ENCODE peak calls at places on chromosomes 11 and 22, in seven cellular contexts. One of them, this sample, is unnamed.

GRCh38 chr22:44496305-44496704 is 1.7 kb downstream of the RTL6 start:
- DNase-seq in left ventricle myocardium superior: no peak
- DNase-seq in DMS79 treated with DMSO at 0.1 percent for 48 hours: no peak
- DNase-seq in GM12865: no peak
- DNase-seq in left cardiac atrium: no peak
- DNase-seq in effector memory CD4-positive, alpha-beta T cell: no peak
- DNase-seq in testis: no peak
- DNase-seq in this sample: no peak

GRCh38 chr22:37060801-37061610 is 9.5 kb downstream of the KCTD17 start:
- DNase-seq in left ventricle myocardium superior: no peak
- DNase-seq in DMS79 treated with DMSO at 0.1 percent for 48 hours: peak
- DNase-seq in GM12865: peak
- DNase-seq in left cardiac atrium: no peak
- DNase-seq in effector memory CD4-positive, alpha-beta T cell: no peak
- DNase-seq in testis: no peak
- DNase-seq in this sample: no peak

GRCh38 chr11:62054081-62054480 is 69.7 kb upstream of the INCENP start:
- DNase-seq in left ventricle myocardium superior: no peak
- DNase-seq in DMS79 treated with DMSO at 0.1 percent for 48 hours: no peak
- DNase-seq in GM12865: no peak
- DNase-seq in left cardiac atrium: no peak
- DNase-seq in effector memory CD4-positive, alpha-beta T cell: no peak
- DNase-seq in testis: no peak
- DNase-seq in this sample: no peak

GRCh38 chr22:21818487-21819182 is 48.8 kb downstream of the MAPK1 start:
- DNase-seq in left ventricle myocardium superior: no peak
- DNase-seq in DMS79 treated with DMSO at 0.1 percent for 48 hours: no peak
- DNase-seq in GM12865: no peak
- DNase-seq in left cardiac atrium: no peak
- DNase-seq in effector memory CD4-positive, alpha-beta T cell: no peak
- DNase-seq in testis: no peak
- DNase-seq in this sample: no peak

GRCh38 chr11:101862410-101863233 is 52.2 kb upstream of the CEP126 start:
- DNase-seq in left ventricle myocardium superior: no peak
- DNase-seq in DMS79 treated with DMSO at 0.1 percent for 48 hours: no peak
- DNase-seq in GM12865: no peak
- DNase-seq in left cardiac atrium: no peak
- DNase-seq in effector memory CD4-positive, alpha-beta T cell: no peak
- DNase-seq in testis: peak
- DNase-seq in this sample: no peak

GRCh38 chr11:88300888-88301477 is 36.6 kb downstream of the CTSC start:
- DNase-seq in left ventricle myocardium superior: no peak
- DNase-seq in DMS79 treated with DMSO at 0.1 percent for 48 hours: no peak
- DNase-seq in GM12865: peak
- DNase-seq in left cardiac atrium: no peak
- DNase-seq in effector memory CD4-positive, alpha-beta T cell: no peak
- DNase-seq in testis: no peak
- DNase-seq in this sample: no peak

GRCh38 chr11:117923275-117923674 is 5.9 kb downstream of the TMPRSS13 start:
- DNase-seq in left ventricle myocardium superior: no peak
- DNase-seq in DMS79 treated with DMSO at 0.1 percent for 48 hours: no peak
- DNase-seq in GM12865: no peak
- DNase-seq in left cardiac atrium: no peak
- DNase-seq in effector memory CD4-positive, alpha-beta T cell: no peak
- DNase-seq in testis: no peak
- DNase-seq in this sample: no peak

GRCh38 chr11:108788565-108789199 is 123.8 kb downstream of the DDX10 start:
- DNase-seq in left ventricle myocardium superior: no peak
- DNase-seq in DMS79 treated with DMSO at 0.1 percent for 48 hours: no peak
- DNase-seq in GM12865: peak
- DNase-seq in left cardiac atrium: no peak
- DNase-seq in effector memory CD4-positive, alpha-beta T cell: no peak
- DNase-seq in testis: peak
- DNase-seq in this sample: no peak

GRCh38 chr11:119149371-119150275 is 771 bp downstream of the ABCG4 start:
- DNase-seq in left ventricle myocardium superior: no peak
- DNase-seq in DMS79 treated with DMSO at 0.1 percent for 48 hours: peak
- DNase-seq in GM12865: no peak
- DNase-seq in left cardiac atrium: no peak
- DNase-seq in effector memory CD4-positive, alpha-beta T cell: no peak
- DNase-seq in testis: no peak
- DNase-seq in this sample: no peak

GRCh38 chr11:11531127-11531526 is 90.7 kb downstream of the GALNT18 start:
- DNase-seq in left ventricle myocardium superior: no peak
- DNase-seq in DMS79 treated with DMSO at 0.1 percent for 48 hours: peak
- DNase-seq in GM12865: no peak
- DNase-seq in left cardiac atrium: no peak
- DNase-seq in effector memory CD4-positive, alpha-beta T cell: no peak
- DNase-seq in testis: no peak
- DNase-seq in this sample: no peak

GRCh38 chr22:17384612-17385345 is 15.5 kb downstream of the CECR2 start:
- DNase-seq in left ventricle myocardium superior: no peak
- DNase-seq in DMS79 treated with DMSO at 0.1 percent for 48 hours: no peak
- DNase-seq in GM12865: no peak
- DNase-seq in left cardiac atrium: no peak
- DNase-seq in effector memory CD4-positive, alpha-beta T cell: no peak
- DNase-seq in testis: no peak
- DNase-seq in this sample: no peak

GRCh38 chr11:125166347-125166841 is 1.8 kb downstream of the PKNOX2 start:
- DNase-seq in left ventricle myocardium superior: peak
- DNase-seq in DMS79 treated with DMSO at 0.1 percent for 48 hours: no peak
- DNase-seq in GM12865: no peak
- DNase-seq in left cardiac atrium: peak
- DNase-seq in effector memory CD4-positive, alpha-beta T cell: no peak
- DNase-seq in testis: no peak
- DNase-seq in this sample: no peak

GRCh38 chr11:120123946-120124345 is 14.0 kb downstream of the TRIM29 start:
- DNase-seq in left ventricle myocardium superior: no peak
- DNase-seq in DMS79 treated with DMSO at 0.1 percent for 48 hours: no peak
- DNase-seq in GM12865: no peak
- DNase-seq in left cardiac atrium: no peak
- DNase-seq in effector memory CD4-positive, alpha-beta T cell: no peak
- DNase-seq in testis: no peak
- DNase-seq in this sample: no peak

GRCh38 chr11:94803491-94803890 is 35.3 kb downstream of the AMOTL1 start:
- DNase-seq in left ventricle myocardium superior: no peak
- DNase-seq in DMS79 treated with DMSO at 0.1 percent for 48 hours: no peak
- DNase-seq in GM12865: no peak
- DNase-seq in left cardiac atrium: no peak
- DNase-seq in effector memory CD4-positive, alpha-beta T cell: no peak
- DNase-seq in testis: no peak
- DNase-seq in this sample: no peak

GRCh38 chr22:29030016-29030617 is 31.5 kb downstream of the C22orf31 start:
- DNase-seq in left ventricle myocardium superior: no peak
- DNase-seq in DMS79 treated with DMSO at 0.1 percent for 48 hours: no peak
- DNase-seq in GM12865: no peak
- DNase-seq in left cardiac atrium: no peak
- DNase-seq in effector memory CD4-positive, alpha-beta T cell: no peak
- DNase-seq in testis: no peak
- DNase-seq in this sample: no peak

GRCh38 chr22:38766076-38766777 is 10.4 kb upstream of the SUN2 start:
- DNase-seq in left ventricle myocardium superior: peak
- DNase-seq in DMS79 treated with DMSO at 0.1 percent for 48 hours: no peak
- DNase-seq in GM12865: peak
- DNase-seq in left cardiac atrium: peak
- DNase-seq in effector memory CD4-positive, alpha-beta T cell: peak
- DNase-seq in testis: peak
- DNase-seq in this sample: peak

GRCh38 chr22:19891350-19892248 is 36.9 kb upstream of the GNB1L start:
- DNase-seq in left ventricle myocardium superior: peak
- DNase-seq in DMS79 treated with DMSO at 0.1 percent for 48 hours: peak
- DNase-seq in GM12865: peak
- DNase-seq in left cardiac atrium: no peak
- DNase-seq in effector memory CD4-positive, alpha-beta T cell: peak
- DNase-seq in testis: no peak
- DNase-seq in this sample: no peak

GRCh38 chr11:57729479-57729878 is 11.8 kb upstream of the SELENOH start:
- DNase-seq in left ventricle myocardium superior: no peak
- DNase-seq in DMS79 treated with DMSO at 0.1 percent for 48 hours: no peak
- DNase-seq in GM12865: no peak
- DNase-seq in left cardiac atrium: no peak
- DNase-seq in effector memory CD4-positive, alpha-beta T cell: no peak
- DNase-seq in testis: no peak
- DNase-seq in this sample: no peak

GRCh38 chr22:36853407-36854099 is 7.3 kb upstream of the NCF4 start:
- DNase-seq in left ventricle myocardium superior: peak
- DNase-seq in DMS79 treated with DMSO at 0.1 percent for 48 hours: no peak
- DNase-seq in GM12865: peak
- DNase-seq in left cardiac atrium: peak
- DNase-seq in effector memory CD4-positive, alpha-beta T cell: peak
- DNase-seq in testis: peak
- DNase-seq in this sample: peak

GRCh38 chr11:12800032-12800671 is 125.9 kb downstream of the TEAD1 start:
- DNase-seq in left ventricle myocardium superior: no peak
- DNase-seq in DMS79 treated with DMSO at 0.1 percent for 48 hours: peak
- DNase-seq in GM12865: no peak
- DNase-seq in left cardiac atrium: no peak
- DNase-seq in effector memory CD4-positive, alpha-beta T cell: no peak
- DNase-seq in testis: no peak
- DNase-seq in this sample: peak

GRCh38 chr22:46149493-46149997 is 781 bp upstream of the PPARA start:
- DNase-seq in left ventricle myocardium superior: peak
- DNase-seq in DMS79 treated with DMSO at 0.1 percent for 48 hours: no peak
- DNase-seq in GM12865: peak
- DNase-seq in left cardiac atrium: peak
- DNase-seq in effector memory CD4-positive, alpha-beta T cell: peak
- DNase-seq in testis: peak
- DNase-seq in this sample: no peak

GRCh38 chr22:27810566-27810965 is 9.0 kb upstream of the MN1 start:
- DNase-seq in left ventricle myocardium superior: peak
- DNase-seq in DMS79 treated with DMSO at 0.1 percent for 48 hours: no peak
- DNase-seq in GM12865: no peak
- DNase-seq in left cardiac atrium: peak
- DNase-seq in effector memory CD4-positive, alpha-beta T cell: no peak
- DNase-seq in testis: peak
- DNase-seq in this sample: no peak

GRCh38 chr11:81030186-81030585 is 1589.4 kb upstream of the TENM4 start:
- DNase-seq in left ventricle myocardium superior: no peak
- DNase-seq in DMS79 treated with DMSO at 0.1 percent for 48 hours: no peak
- DNase-seq in GM12865: no peak
- DNase-seq in left cardiac atrium: no peak
- DNase-seq in effector memory CD4-positive, alpha-beta T cell: no peak
- DNase-seq in testis: no peak
- DNase-seq in this sample: no peak

GRCh38 chr11:86673055-86673843 is 833 bp upstream of the ME3 start:
- DNase-seq in left ventricle myocardium superior: no peak
- DNase-seq in DMS79 treated with DMSO at 0.1 percent for 48 hours: no peak
- DNase-seq in GM12865: no peak
- DNase-seq in left cardiac atrium: no peak
- DNase-seq in effector memory CD4-positive, alpha-beta T cell: no peak
- DNase-seq in testis: no peak
- DNase-seq in this sample: no peak

GRCh38 chr11:120184371-120184945 is 26.4 kb upstream of the OAF start:
- DNase-seq in left ventricle myocardium superior: peak
- DNase-seq in DMS79 treated with DMSO at 0.1 percent for 48 hours: no peak
- DNase-seq in GM12865: no peak
- DNase-seq in left cardiac atrium: no peak
- DNase-seq in effector memory CD4-positive, alpha-beta T cell: no peak
- DNase-seq in testis: peak
- DNase-seq in this sample: no peak

GRCh38 chr22:25942989-25943411 is 201.0 kb downstream of the MYO18B start:
- DNase-seq in left ventricle myocardium superior: peak
- DNase-seq in DMS79 treated with DMSO at 0.1 percent for 48 hours: peak
- DNase-seq in GM12865: no peak
- DNase-seq in left cardiac atrium: peak
- DNase-seq in effector memory CD4-positive, alpha-beta T cell: no peak
- DNase-seq in testis: no peak
- DNase-seq in this sample: peak

GRCh38 chr11:83970061-83970671 is 684.0 kb upstream of the CCDC90B start:
- DNase-seq in left ventricle myocardium superior: no peak
- DNase-seq in DMS79 treated with DMSO at 0.1 percent for 48 hours: no peak
- DNase-seq in GM12865: peak
- DNase-seq in left cardiac atrium: no peak
- DNase-seq in effector memory CD4-positive, alpha-beta T cell: no peak
- DNase-seq in testis: no peak
- DNase-seq in this sample: no peak

GRCh38 chr11:45665206-45665932 is at the start of gene CHST1:
- DNase-seq in left ventricle myocardium superior: peak
- DNase-seq in DMS79 treated with DMSO at 0.1 percent for 48 hours: peak
- DNase-seq in GM12865: no peak
- DNase-seq in left cardiac atrium: peak
- DNase-seq in effector memory CD4-positive, alpha-beta T cell: no peak
- DNase-seq in testis: peak
- DNase-seq in this sample: no peak

GRCh38 chr11:86172894-86173293 is 71.7 kb upstream of the EED start:
- DNase-seq in left ventricle myocardium superior: no peak
- DNase-seq in DMS79 treated with DMSO at 0.1 percent for 48 hours: no peak
- DNase-seq in GM12865: no peak
- DNase-seq in left cardiac atrium: no peak
- DNase-seq in effector memory CD4-positive, alpha-beta T cell: no peak
- DNase-seq in testis: no peak
- DNase-seq in this sample: no peak

GRCh38 chr11:61683961-61684869 is 4.0 kb downstream of the DAGLA start:
- DNase-seq in left ventricle myocardium superior: no peak
- DNase-seq in DMS79 treated with DMSO at 0.1 percent for 48 hours: no peak
- DNase-seq in GM12865: no peak
- DNase-seq in left cardiac atrium: no peak
- DNase-seq in effector memory CD4-positive, alpha-beta T cell: peak
- DNase-seq in testis: no peak
- DNase-seq in this sample: no peak

GRCh38 chr22:42855211-42855610 is 1.9 kb downstream of the ARFGAP3 start:
- DNase-seq in left ventricle myocardium superior: no peak
- DNase-seq in DMS79 treated with DMSO at 0.1 percent for 48 hours: no peak
- DNase-seq in GM12865: no peak
- DNase-seq in left cardiac atrium: no peak
- DNase-seq in effector memory CD4-positive, alpha-beta T cell: no peak
- DNase-seq in testis: no peak
- DNase-seq in this sample: no peak

GRCh38 chr22:44972363-44973083 is 37.3 kb downstream of the PHF21B start:
- DNase-seq in left ventricle myocardium superior: no peak
- DNase-seq in DMS79 treated with DMSO at 0.1 percent for 48 hours: no peak
- DNase-seq in GM12865: peak
- DNase-seq in left cardiac atrium: no peak
- DNase-seq in effector memory CD4-positive, alpha-beta T cell: no peak
- DNase-seq in testis: no peak
- DNase-seq in this sample: no peak

GRCh38 chr11:57155838-57156583 is 25.7 kb upstream of the LRRC55 start:
- DNase-seq in left ventricle myocardium superior: no peak
- DNase-seq in DMS79 treated with DMSO at 0.1 percent for 48 hours: no peak
- DNase-seq in GM12865: no peak
- DNase-seq in left cardiac atrium: no peak
- DNase-seq in effector memory CD4-positive, alpha-beta T cell: no peak
- DNase-seq in testis: no peak
- DNase-seq in this sample: no peak